ENCODE peak calls at places on chromosomes 7 and 10, in four cellular contexts. One of them, this sample, is unnamed. For H3K4me1, the result is how much of the 10 kb centered on the place peaks cover.

GRCh38 chr10:70087641-70088040 is 35.0 kb downstream of the MACROH2A2 start:
- DNase-seq in neuronal stem cell: no peak
- DNase-seq in trophoblast cell: no peak
- DNase-seq in H1: no peak
- DNase-seq in this sample: no peak

GRCh38 chr10:44990965-44991364 is 9.8 kb upstream of the ZNF22 start:
- DNase-seq in neuronal stem cell: no peak
- DNase-seq in trophoblast cell: no peak
- DNase-seq in H1: no peak
- DNase-seq in this sample: peak

GRCh38 chr7:146090023-146090645 is 26.5 kb upstream of the CNTNAP2 start:
- DNase-seq in neuronal stem cell: no peak
- DNase-seq in trophoblast cell: peak
- DNase-seq in H1: no peak
- DNase-seq in this sample: no peak

GRCh38 chr10:13883843-13884444 is 297.2 kb downstream of the PRPF18 start:
- DNase-seq in neuronal stem cell: no peak
- DNase-seq in trophoblast cell: no peak
- DNase-seq in H1: no peak
- DNase-seq in this sample: no peak

GRCh38 chr7:50826371-50827172 is 43.9 kb upstream of the GRB10 start:
- DNase-seq in neuronal stem cell: no peak
- DNase-seq in trophoblast cell: no peak
- DNase-seq in H1: no peak
- DNase-seq in this sample: no peak

GRCh38 chr7:149856-150636 is 42.3 kb upstream of the FAM20C start:
- DNase-seq in neuronal stem cell: no peak
- DNase-seq in trophoblast cell: no peak
- DNase-seq in H1: peak
- DNase-seq in this sample: peak

GRCh38 chr10:3277566-3277965 is 105.0 kb upstream of the PITRM1 start:
- DNase-seq in neuronal stem cell: no peak
- DNase-seq in trophoblast cell: no peak
- DNase-seq in H1: no peak
- DNase-seq in this sample: no peak

GRCh38 chr10:42519761-42520460 is 118.5 kb downstream of the ZNF33B start:
- DNase-seq in neuronal stem cell: no peak
- DNase-seq in trophoblast cell: peak
- DNase-seq in H1: no peak
- DNase-seq in this sample: no peak

GRCh38 chr7:44196450-44196872 is 4.3 kb upstream of the YKT6 start:
- DNase-seq in neuronal stem cell: peak
- DNase-seq in trophoblast cell: peak
- DNase-seq in H1: peak
- DNase-seq in this sample: peak

GRCh38 chr10:116398224-116398623 is 29.4 kb upstream of the PNLIPRP3 start:
- DNase-seq in neuronal stem cell: no peak
- DNase-seq in trophoblast cell: no peak
- DNase-seq in H1: no peak
- DNase-seq in this sample: no peak

GRCh38 chr10:98694014-98694413 is 247.3 kb upstream of the HPS1 start:
- DNase-seq in neuronal stem cell: no peak
- DNase-seq in trophoblast cell: no peak
- DNase-seq in H1: no peak
- DNase-seq in this sample: no peak

GRCh38 chr7:29162577-29162976 is 16.2 kb upstream of the CPVL start:
- DNase-seq in neuronal stem cell: no peak
- DNase-seq in trophoblast cell: no peak
- DNase-seq in H1: no peak
- DNase-seq in this sample: no peak

GRCh38 chr7:29158748-29159147 is 12.4 kb upstream of the CPVL start:
- DNase-seq in neuronal stem cell: no peak
- DNase-seq in trophoblast cell: no peak
- DNase-seq in H1: no peak
- DNase-seq in this sample: no peak

GRCh38 chr7:29161226-29161625 is 14.9 kb upstream of the CPVL start:
- DNase-seq in neuronal stem cell: no peak
- DNase-seq in trophoblast cell: no peak
- DNase-seq in H1: no peak
- DNase-seq in this sample: no peak

GRCh38 chr7:29156798-29157461 is 10.6 kb upstream of the CPVL start:
- DNase-seq in neuronal stem cell: no peak
- DNase-seq in trophoblast cell: no peak
- DNase-seq in H1: no peak
- DNase-seq in this sample: no peak

GRCh38 chr7:29160080-29160479 is 13.7 kb upstream of the CPVL start:
- DNase-seq in neuronal stem cell: no peak
- DNase-seq in trophoblast cell: peak
- DNase-seq in H1: no peak
- DNase-seq in this sample: no peak
- H3K23ac ChIP-seq in neuronal stem cell: no peak
- H3K23ac ChIP-seq in trophoblast cell: no peak
- H3K23ac ChIP-seq in H1: no peak
- H3K23ac ChIP-seq in this sample: no peak

DNA sequence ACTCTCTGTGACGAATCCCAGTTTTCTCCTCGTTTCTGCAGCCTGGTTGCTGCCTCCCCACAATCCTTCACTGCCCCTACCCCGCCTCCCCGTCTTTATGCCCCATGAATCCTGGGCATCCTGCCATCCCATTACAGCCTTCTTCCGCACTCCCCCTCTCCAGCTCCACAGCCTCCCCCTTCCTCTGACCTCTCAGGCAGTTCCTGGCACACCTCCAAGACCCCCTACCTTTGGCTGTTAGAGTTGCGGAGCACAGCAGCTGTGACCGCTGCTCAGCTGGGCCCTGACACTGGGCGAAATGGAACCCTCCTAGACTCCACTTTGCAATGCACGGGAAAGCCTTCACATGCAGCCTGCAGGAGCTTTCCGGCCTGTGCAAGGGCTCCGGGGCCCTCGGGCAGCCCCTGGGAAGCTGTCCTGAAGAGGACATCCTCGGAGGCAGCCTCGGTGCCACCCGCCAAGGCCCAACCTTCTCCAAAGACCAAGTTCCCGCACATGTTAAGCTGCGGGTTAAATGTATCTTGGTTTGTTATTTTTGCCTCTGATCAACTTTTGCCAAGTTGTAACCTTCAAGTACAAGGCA is 400.7 kb upstream of the MKI67 start:
- DNase-seq in neuronal stem cell: no peak
- DNase-seq in trophoblast cell: no peak
- DNase-seq in H1: no peak
- DNase-seq in this sample: peak
- H2AK5ac ChIP-seq in neuronal stem cell: no peak
- H2AK5ac ChIP-seq in trophoblast cell: peak
- H2AK5ac ChIP-seq in H1: no peak
- H2AK5ac ChIP-seq in this sample: no peak

GRCh38 chr7:99211241-99211602 is 3.3 kb upstream of the KPNA7 start:
- DNase-seq in neuronal stem cell: no peak
- DNase-seq in trophoblast cell: no peak
- DNase-seq in H1: no peak
- DNase-seq in this sample: no peak
- H3K4me1 ChIP-seq in neuronal stem cell: under half
- H3K4me1 ChIP-seq in trophoblast cell: under half
- H3K4me1 ChIP-seq in H1: under half
- H3K4me1 ChIP-seq in this sample: under half

DNA sequence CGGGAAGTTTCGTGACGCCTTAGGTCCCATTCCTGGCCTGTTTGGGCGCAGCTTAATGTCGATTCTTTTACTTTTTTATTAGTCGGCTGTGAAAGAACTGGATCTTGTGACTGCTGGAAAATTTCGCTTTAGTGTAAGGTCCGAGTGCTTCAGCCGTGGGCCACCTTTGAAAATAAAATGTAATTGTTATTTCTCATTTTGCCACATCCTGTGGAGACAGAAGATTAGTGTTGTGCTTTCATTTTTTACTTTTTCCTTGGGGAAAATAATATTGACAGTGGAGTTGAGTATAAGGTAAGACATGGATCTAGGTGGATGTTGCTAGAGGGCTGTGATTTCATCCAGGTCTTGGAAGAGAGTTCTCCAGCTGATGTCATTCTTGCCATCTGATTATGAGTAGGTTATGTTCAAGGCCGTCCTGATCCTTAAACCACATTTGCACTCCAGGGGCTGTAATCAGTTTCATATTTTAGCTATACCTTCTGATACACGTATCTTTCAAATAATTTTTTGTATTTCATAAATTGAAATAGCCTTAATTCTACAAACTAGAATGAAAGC is 873 bp downstream of the RAB18 start:
- DNase-seq in neuronal stem cell: no peak
- DNase-seq in trophoblast cell: no peak
- DNase-seq in H1: no peak
- DNase-seq in this sample: no peak
- H3K23ac ChIP-seq in neuronal stem cell: no peak
- H3K23ac ChIP-seq in trophoblast cell: no peak
- H3K23ac ChIP-seq in H1: no peak
- H3K23ac ChIP-seq in this sample: no peak